ENCODE peak calls at places on chromosome 4, in nine cellular contexts. K is endothelial cell of umbilical vein, M is SK-N-SH, O is prostate gland, Y is spleen, J is HCT116, L is sigmoid colon, Q is breast epithelium, D is upper lobe of left lung. S is an unnamed sample.

GRCh38 chr4:1207157-1207470 is 34.7 kb upstream of the SPON2 start:
- DNase-seq in Q (peak), D (peak), O (no peak), L (peak), J (no peak), K (no peak), Y (no peak), M (no peak), S (no peak)

GRCh38 chr4:33060873-33061542 is 2340.8 kb downstream of the PCDH7 start:
- DNase-seq in M (peak), D (peak), O (no peak), Q (no peak), L (no peak), K (no peak), Y (no peak), J (peak), S (peak)

GRCh38 chr4:163448541-163449203 is 24.9 kb downstream of the TKTL2 start:
- DNase-seq in K (no peak), M (no peak), J (no peak), Y (no peak), O (no peak), Q (no peak), D (no peak), L (no peak), S (no peak)

GRCh38 chr4:52894408-52894807 is 32.3 kb downstream of the RASL11B start:
- DNase-seq in O (no peak), D (no peak), L (no peak), Q (no peak), Y (no peak), M (no peak), K (no peak), J (no peak), S (no peak)

GRCh38 chr4:130257271-130257670 is 1161.3 kb downstream of the C4orf33 start:
- DNase-seq in J (no peak), Q (no peak), O (no peak), K (peak), L (no peak), D (no peak), Y (no peak), M (no peak), S (no peak)

GRCh38 chr4:184103755-184104367 is 113.8 kb downstream of the ENPP6 start:
- DNase-seq in J (no peak), D (no peak), O (no peak), Y (no peak), K (no peak), L (no peak), Q (no peak), M (peak), S (no peak)

GRCh38 chr4:144709793-144710525 is 64.0 kb downstream of the HHIP start:
- DNase-seq in J (peak), L (no peak), O (no peak), Y (no peak), Q (no peak), M (no peak), D (no peak), K (peak), S (peak)

GRCh38 chr4:59553739-59554126 is 1646.4 kb upstream of the ADGRL3 start:
- DNase-seq in Q (no peak), L (no peak), M (no peak), Y (no peak), O (no peak), K (peak), D (no peak), J (no peak), S (no peak)

GRCh38 chr4:55939437-55939836 is 9.3 kb upstream of the CEP135 start:
- DNase-seq in Q (no peak), M (no peak), O (no peak), K (no peak), Y (no peak), D (no peak), J (no peak), L (no peak), S (no peak)

GRCh38 chr4:136283973-136284372 is 1248.3 kb downstream of the PCDH18 start:
- DNase-seq in L (no peak), D (no peak), M (no peak), Y (no peak), Q (no peak), O (no peak), K (no peak), J (no peak), S (no peak)

GRCh38 chr4:121957266-121957665 is 5.4 kb upstream of the TRPC3 start:
- DNase-seq in M (no peak), D (no peak), K (no peak), O (no peak), Q (no peak), J (no peak), L (no peak), Y (no peak), S (peak)

DNA sequence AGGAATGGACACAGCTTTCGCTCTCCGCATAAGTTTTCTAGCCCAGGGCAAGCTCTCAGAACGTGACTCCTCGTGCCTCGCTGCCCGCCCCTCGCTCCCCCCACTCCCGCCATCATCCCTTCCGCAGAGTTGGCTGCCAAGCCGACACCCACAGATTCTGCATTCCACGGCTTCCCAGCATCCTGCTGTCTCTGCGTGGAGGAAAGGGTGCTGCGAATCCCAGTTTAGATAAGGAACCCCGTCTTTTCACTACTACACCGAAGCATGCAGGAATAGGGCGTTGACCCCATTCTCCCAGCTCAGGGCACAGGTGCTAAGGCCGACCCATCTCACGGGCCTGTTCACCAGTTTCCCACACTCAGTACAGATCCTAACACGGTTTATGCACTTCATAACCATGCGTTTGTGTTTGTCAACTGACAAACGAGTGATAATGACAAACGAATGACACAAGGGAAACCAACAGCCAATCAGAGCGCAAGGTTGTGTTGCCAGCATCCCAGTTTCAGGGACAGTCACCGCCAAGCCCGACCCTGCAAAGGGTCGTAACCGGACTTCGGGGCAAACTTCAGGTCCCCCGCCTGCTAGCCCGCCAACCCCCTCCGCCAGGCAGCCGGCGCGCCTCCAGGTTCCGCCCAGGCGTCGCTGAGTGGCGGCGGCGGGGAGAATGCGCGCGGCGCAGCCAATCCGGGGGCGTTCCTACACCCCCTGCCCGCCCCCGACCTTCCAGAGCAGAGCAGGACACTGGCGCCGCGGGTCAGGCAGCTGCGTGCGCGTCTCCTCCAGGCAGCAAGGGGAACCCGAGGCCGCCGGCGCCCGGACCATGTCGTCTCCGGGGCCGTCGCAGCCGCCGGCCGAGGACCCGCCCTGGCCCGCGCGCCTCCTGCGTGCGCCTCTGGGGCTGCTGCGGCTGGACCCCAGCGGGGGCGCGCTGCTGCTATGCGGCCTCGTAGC is at the start of gene CYP2U1:
- DNase-seq in K (peak), Y (peak), O (peak), Q (peak), D (peak), L (peak), J (peak), M (peak), S (peak)
- TF ChIP-seq POLR2AphosphoS5 in K (peak), Y (peak), O (peak), Q (peak), D (peak), L (peak), J (peak), M (no peak), S (peak)

GRCh38 chr4:185480016-185480732 is 8.6 kb upstream of the CCDC110 start:
- DNase-seq in Q (no peak), L (no peak), Y (no peak), K (no peak), D (no peak), J (no peak), M (no peak), O (no peak), S (no peak)
- H3K4me3 ChIP-seq in Q (no peak), L (no peak), Y (no peak), K (no peak), D (no peak), J (no peak), M (no peak), O (no peak), S (no peak)

DNA sequence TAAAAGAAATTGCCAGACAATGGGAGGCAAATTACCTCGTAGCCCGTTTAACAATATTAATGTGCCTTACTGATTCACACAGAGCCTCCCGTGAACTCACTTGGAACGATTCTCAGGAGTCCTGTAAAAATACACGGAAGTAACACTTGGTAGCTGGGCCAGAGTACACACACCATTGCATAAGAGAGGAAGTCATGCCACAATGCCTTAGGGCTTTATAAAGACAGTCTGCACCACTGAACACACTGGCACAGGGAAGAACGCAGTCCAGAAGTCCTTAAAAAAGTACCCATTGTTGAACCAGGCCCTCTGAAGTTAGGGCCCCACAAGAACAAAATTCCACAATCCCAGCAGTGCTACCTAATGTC is 15.1 kb downstream of the SLC2A9 start:
- DNase-seq in D (peak), M (no peak), J (no peak), K (peak), Q (no peak), Y (no peak), L (peak), O (peak), S (peak)
- TF ChIP-seq POLR2AphosphoS5 in D (peak), M (no peak), J (no peak), K (no peak), Q (no peak), Y (no peak), L (peak), O (peak), S (peak)

GRCh38 chr4:150971901-150972300 is 43.2 kb downstream of the LRBA start:
- DNase-seq in O (no peak), D (no peak), Y (no peak), Q (no peak), L (no peak), K (peak), J (no peak), M (no peak), S (no peak)
- H3K4me3 ChIP-seq in O (no peak), D (no peak), Y (no peak), Q (no peak), L (no peak), K (no peak), J (no peak), M (no peak), S (no peak)

DNA sequence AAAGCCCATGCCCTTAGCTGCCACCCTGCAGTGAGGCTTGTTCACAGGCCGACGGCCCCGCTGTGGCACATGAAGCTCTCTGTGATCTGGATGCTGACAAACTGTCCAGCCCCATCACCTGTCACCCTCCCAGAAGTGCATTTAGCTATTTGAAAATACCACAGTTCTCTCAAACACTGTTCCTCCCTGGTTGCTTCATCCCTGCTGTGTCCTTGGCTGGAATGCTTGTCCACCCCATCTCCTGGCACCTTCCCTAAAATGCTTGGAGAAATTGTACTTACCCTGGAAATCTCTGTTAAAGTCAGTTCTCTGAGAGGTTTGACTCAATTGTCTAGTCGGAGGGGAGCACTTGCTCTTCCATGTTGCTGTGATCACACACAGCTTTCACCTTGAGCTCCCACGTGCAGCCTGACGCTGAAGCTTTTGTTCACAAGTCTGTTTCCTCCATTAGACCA is 10.1 kb downstream of the SYNPO2 start:
- DNase-seq in O (no peak), J (no peak), Y (no peak), Q (no peak), K (no peak), M (no peak), L (peak), D (no peak), S (no peak)
- TF ChIP-seq POLR2AphosphoS5 in O (no peak), J (no peak), Y (no peak), Q (no peak), K (no peak), M (no peak), L (no peak), D (no peak), S (no peak)

GRCh38 chr4:168557658-168558057 is 60.8 kb downstream of the PALLD start:
- DNase-seq in O (no peak), Q (no peak), D (no peak), Y (no peak), M (no peak), L (no peak), K (no peak), J (no peak), S (no peak)

GRCh38 chr4:168558587-168558986 is 61.7 kb downstream of the PALLD start:
- DNase-seq in D (no peak), O (no peak), M (no peak), K (peak), L (no peak), Y (no peak), J (no peak), Q (no peak), S (no peak)

GRCh38 chr4:168562021-168562691 is 65.3 kb downstream of the PALLD start:
- DNase-seq in J (no peak), L (no peak), Q (no peak), D (no peak), M (no peak), O (no peak), K (peak), Y (no peak), S (no peak)

GRCh38 chr4:168560835-168561210 is 64.0 kb downstream of the PALLD start:
- DNase-seq in O (no peak), K (peak), M (no peak), D (no peak), L (no peak), Y (no peak), J (no peak), Q (no peak), S (no peak)

GRCh38 chr4:168560184-168560834 is 63.5 kb downstream of the PALLD start:
- DNase-seq in D (peak), K (peak), Q (no peak), L (no peak), J (no peak), Y (no peak), O (peak), M (no peak), S (no peak)
- H3K4me3 ChIP-seq in D (no peak), K (no peak), Q (no peak), L (no peak), J (peak), Y (no peak), O (no peak), M (no peak), S (no peak)